ENCODE peak calls at places on chromosomes 16 and 17, in six cellular contexts. Y is GM12878, G is T47D, P is SK-N-SH, U is K562, Q is HCT116. L is an unnamed sample.

GRCh38 chr17:4249452-4250029 is 14.2 kb downstream of the ANKFY1 start:
- DNase-seq in Y (no peak), G (peak; percentile 9), P (peak; percentile 58), U (peak; percentile 54), Q (no peak), L (no peak)

GRCh38 chr17:49637739-49638138 is 40.2 kb downstream of the SPOP start:
- DNase-seq in Y (no peak), G (no peak), P (no peak), U (no peak), Q (no peak), L (no peak)

GRCh38 chr17:6856054-6856453 is 24.5 kb upstream of the TEKT1 start:
- DNase-seq in Y (no peak), G (no peak), P (no peak), U (no peak), Q (no peak), L (no peak)

GRCh38 chr16:11835891-11836652 is 15.3 kb downstream of the RSL1D1 start:
- DNase-seq in Y (no peak), G (no peak), P (no peak), U (no peak), Q (no peak), L (no peak)

GRCh38 chr16:25838724-25839186 is 147.0 kb downstream of the HS3ST4 start:
- DNase-seq in Y (peak; percentile 11), G (peak; percentile 11), P (peak; percentile 34), U (peak; percentile 57), Q (peak; percentile 27), L (peak; percentile 55)

GRCh38 chr16:14284371-14284770 is 213.3 kb downstream of the MRTFB start:
- DNase-seq in Y (no peak), G (no peak), P (no peak), U (no peak), Q (no peak), L (no peak)

GRCh38 chr17:28737316-28737715 is 6.5 kb upstream of the TRAF4 start:
- DNase-seq in Y (no peak), G (no peak), P (no peak), U (no peak), Q (no peak), L (no peak)

GRCh38 chr16:84059111-84059510 is 16.5 kb upstream of the SLC38A8 start:
- DNase-seq in Y (no peak), G (no peak), P (no peak), U (no peak), Q (no peak), L (no peak)

GRCh38 chr17:8941520-8941919 is 24.0 kb downstream of the PIK3R5 start:
- DNase-seq in Y (no peak), G (no peak), P (no peak), U (no peak), Q (no peak), L (no peak)

GRCh38 chr16:14409563-14409962 is 220.5 kb downstream of the PARN start:
- DNase-seq in Y (no peak), G (no peak), P (no peak), U (no peak), Q (no peak), L (no peak)

GRCh38 chr16:89155184-89155679 is 16.3 kb upstream of the CDH15 start:
- DNase-seq in Y (no peak), G (no peak), P (no peak), U (no peak), Q (no peak), L (no peak)

GRCh38 chr16:78388920-78389564 is 289.6 kb downstream of the WWOX start:
- DNase-seq in Y (no peak), G (no peak), P (no peak), U (peak; percentile 19), Q (no peak), L (no peak)

GRCh38 chr16:28324235-28324886 is 32.0 kb downstream of the SBK1 start:
- DNase-seq in Y (no peak), G (peak; percentile 66), P (no peak), U (no peak), Q (no peak), L (no peak)

GRCh38 chr17:2171725-2172446 is 117.0 kb downstream of the HIC1 start:
- DNase-seq in Y (no peak), G (no peak), P (no peak), U (no peak), Q (no peak), L (no peak)

GRCh38 chr17:27879987-27880608 is 13.1 kb downstream of the LYRM9 start:
- DNase-seq in Y (peak; percentile 23), G (peak; percentile 83), P (peak; percentile 88), U (peak; percentile 80), Q (no peak), L (peak; percentile 87)

GRCh38 chr17:4433515-4434031 is at the start of gene SPNS3:
- DNase-seq in Y (no peak), G (no peak), P (no peak), U (no peak), Q (no peak), L (no peak)

GRCh38 chr16:10036951-10037350 is 145.3 kb downstream of the GRIN2A start:
- DNase-seq in Y (no peak), G (no peak), P (no peak), U (no peak), Q (no peak), L (no peak)

GRCh38 chr16:10045291-10045775 is 136.9 kb downstream of the GRIN2A start:
- DNase-seq in Y (no peak), G (no peak), P (no peak), U (no peak), Q (no peak), L (no peak)

GRCh38 chr16:10037771-10038170 is 144.5 kb downstream of the GRIN2A start:
- DNase-seq in Y (no peak), G (no peak), P (no peak), U (no peak), Q (no peak), L (no peak)

GRCh38 chr16:10040136-10041080 is 141.8 kb downstream of the GRIN2A start:
- DNase-seq in Y (no peak), G (no peak), P (peak; percentile 27), U (no peak), Q (no peak), L (no peak)

DNA sequence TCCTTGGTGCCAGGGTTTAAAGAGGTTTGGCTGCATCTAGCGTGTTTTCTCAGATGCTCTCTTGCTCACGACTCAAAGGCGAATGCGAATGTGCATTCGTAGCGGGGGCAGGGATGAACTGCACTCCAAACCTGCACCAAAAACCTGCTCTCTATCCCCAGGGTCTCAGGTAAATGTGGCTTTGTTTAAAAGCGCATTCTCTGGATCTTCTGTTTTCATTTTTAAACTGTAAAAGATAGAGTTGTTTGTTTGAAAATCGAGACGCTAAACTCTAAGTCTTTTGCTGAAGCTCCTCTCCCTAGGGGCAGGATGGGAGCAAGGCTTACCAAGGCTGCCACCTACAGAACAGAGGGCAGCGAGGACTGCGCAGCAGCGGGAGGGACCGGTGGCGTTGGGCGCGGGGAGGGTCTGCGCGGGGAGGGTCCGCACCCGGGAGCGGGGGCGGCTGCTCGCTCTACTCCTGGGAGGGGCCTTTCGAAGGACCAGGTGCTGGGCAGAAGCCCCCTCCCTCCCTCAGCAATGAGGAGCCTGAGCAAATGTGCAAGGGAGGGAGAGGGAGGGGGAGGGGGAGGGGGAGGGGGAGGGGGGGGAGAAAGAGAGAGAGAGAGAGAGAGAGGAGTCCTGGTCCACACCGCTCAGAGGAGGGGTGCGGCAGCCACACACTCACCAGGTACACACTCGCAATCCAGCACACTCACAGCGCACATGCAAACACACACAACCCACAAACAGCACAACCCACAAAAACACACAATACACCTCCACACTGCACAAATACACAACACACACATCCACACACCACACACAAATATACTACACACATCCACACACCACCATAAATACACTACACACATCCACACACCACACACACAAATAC is 142.8 kb downstream of the GRIN2A start:
- DNase-seq in Y (no peak), G (peak; percentile 41), P (peak; percentile 77), U (no peak), Q (no peak), L (peak; percentile 81)
- TF ChIP-seq JUND in Y (no peak), G (no peak), P (no peak), U (no peak), Q (no peak), L (no peak)

DNA sequence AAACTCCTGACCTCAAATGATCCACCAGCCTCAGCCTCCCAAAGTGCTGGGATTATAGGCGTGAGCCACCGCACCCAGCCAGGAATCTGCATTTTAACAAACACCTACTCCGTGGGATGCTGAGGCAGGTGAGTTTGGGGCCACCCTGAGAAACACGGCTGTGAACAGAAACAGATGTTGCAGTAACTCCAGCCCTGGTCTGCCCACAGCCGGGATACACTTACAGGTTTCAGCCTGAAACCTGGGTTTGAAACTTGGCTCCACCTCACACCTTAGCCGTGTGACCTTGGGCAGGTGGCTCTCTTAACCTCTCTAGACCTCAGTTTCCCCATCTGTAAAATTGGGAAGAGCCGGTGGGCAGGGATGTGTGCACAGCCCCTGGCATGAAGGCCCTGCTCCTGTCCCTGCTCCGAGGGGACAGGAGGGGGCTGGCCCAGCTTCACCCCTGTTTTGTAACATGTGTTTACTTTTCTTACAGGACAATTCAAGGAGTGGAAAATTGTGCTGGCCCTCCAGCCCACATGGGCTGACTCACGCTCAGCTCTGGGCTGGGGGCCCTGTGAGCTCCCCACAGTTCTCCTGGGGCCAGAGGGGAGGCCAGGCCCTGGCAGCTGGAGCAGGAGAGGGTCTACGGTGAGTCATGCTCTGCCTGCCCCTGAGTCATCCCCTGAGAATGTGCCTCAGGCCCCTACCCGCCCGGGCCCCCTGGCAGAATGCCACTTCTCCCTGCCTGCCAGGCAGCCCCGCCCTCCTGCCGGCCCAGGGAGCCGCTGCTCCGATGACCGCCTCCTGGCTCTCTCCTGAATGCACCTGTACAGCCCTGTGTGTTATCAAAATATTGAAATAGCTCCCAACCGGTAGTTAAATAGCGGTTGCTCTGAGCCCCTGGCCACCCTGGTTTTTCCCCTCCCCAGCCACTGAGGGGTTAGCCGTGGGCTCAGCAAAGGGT is 7.7 kb upstream of the PPL start:
- DNase-seq in Y (no peak), G (no peak), P (peak; percentile 64), U (peak; percentile 59), Q (peak; percentile 84), L (no peak)
- TF ChIP-seq JUND in Y (no peak), G (peak; percentile 90), P (peak; percentile 99), U (no peak), Q (no peak), L (peak; percentile 97)

GRCh38 chr16:30351586-30352419 is 3.3 kb downstream of the CD2BP2 start:
- DNase-seq in Y (no peak), G (no peak), P (no peak), U (no peak), Q (peak; percentile 39), L (no peak)
- TF ChIP-seq JUND in Y (no peak), G (no peak), P (peak; percentile 79), U (no peak), Q (peak; percentile 43), L (no peak)

GRCh38 chr16:75446416-75446815 is 13.1 kb upstream of the CFDP1 start:
- DNase-seq in Y (no peak), G (no peak), P (no peak), U (no peak), Q (no peak), L (no peak)
- TF ChIP-seq JUND in Y (no peak), G (no peak), P (no peak), U (no peak), Q (no peak), L (no peak)

GRCh38 chr16:70800306-70800705 is 652 bp downstream of the VAC14 start:
- DNase-seq in Y (no peak), G (no peak), P (no peak), U (no peak), Q (no peak), L (no peak)
- TF ChIP-seq JUND in Y (no peak), G (no peak), P (no peak), U (no peak), Q (no peak), L (no peak)

L was measured in H1.